ENCODE peak calls at places on chromosomes 11 and 22, in eight cellular contexts. Z is dorsolateral prefrontal cortex, B is upper lobe of right lung, M is GM23338, P is neuronal stem cell, L is mammary epithelial cell, J is adrenal gland, R is WERI-Rb-1. E is an unnamed sample.

GRCh38 chr11:6705905-6706535 is 22.9 kb upstream of the MRPL17 start:
- DNase-seq in Z (no peak), B (no peak), L (peak; percentile 21), P (peak; percentile 41), J (peak; percentile 48), M (peak; percentile 80), R (peak; percentile 39), E (peak; percentile 69)

GRCh38 chr22:31081963-31082605 is 966 bp downstream of the SMTN start:
- DNase-seq in Z (no peak), B (no peak), P (no peak), L (peak; percentile 84), J (no peak), M (no peak), R (no peak), E (peak; percentile 44)

GRCh38 chr11:7592706-7593105 is 78.9 kb downstream of the PPFIBP2 start:
- DNase-seq in B (peak; percentile 80), P (no peak), M (no peak), L (peak; percentile 95), J (peak; percentile 42), Z (no peak), R (no peak), E (no peak)

GRCh38 chr11:69601346-69601975 is 39.5 kb upstream of the CCND1 start:
- DNase-seq in L (no peak), Z (no peak), M (no peak), P (no peak), R (no peak), J (no peak), B (no peak), E (no peak)

GRCh38 chr11:44315947-44316387 is 6.0 kb upstream of the ALX4 start:
- DNase-seq in P (no peak), J (no peak), Z (no peak), M (peak; percentile 64), R (no peak), B (peak; percentile 58), L (peak; percentile 31), E (peak; percentile 10)

GRCh38 chr11:12430912-12431311 is 53.5 kb downstream of the PARVA start:
- DNase-seq in B (no peak), R (no peak), Z (no peak), J (peak; percentile 51), M (no peak), P (no peak), L (peak; percentile 90), E (peak; percentile 56)

GRCh38 chr11:126585388-126586302 is 230.2 kb downstream of the ST3GAL4 start:
- DNase-seq in L (peak; percentile 93), B (no peak), Z (no peak), P (no peak), J (peak; percentile 74), R (peak; percentile 55), M (peak; percentile 86), E (peak; percentile 97)

GRCh38 chr22:48842976-48843375 is 984.7 kb downstream of the BRD1 start:
- DNase-seq in M (no peak), J (no peak), P (no peak), Z (peak; percentile 13), L (no peak), B (no peak), R (no peak), E (no peak)

GRCh38 chr11:119025978-119026766 is 4.5 kb downstream of the SLC37A4 start:
- DNase-seq in L (no peak), J (no peak), R (no peak), M (no peak), B (no peak), Z (no peak), P (no peak), E (no peak)

GRCh38 chr11:29985248-29985647 is 31.6 kb downstream of the KCNA4 start:
- DNase-seq in B (no peak), L (no peak), M (no peak), J (no peak), Z (no peak), R (no peak), P (no peak), E (no peak)

GRCh38 chr22:20028855-20029549 is 8.1 kb downstream of the TANGO2 start:
- DNase-seq in P (no peak), R (no peak), Z (no peak), M (no peak), J (no peak), L (no peak), B (no peak), E (no peak)

GRCh38 chr22:29555065-29555644 is 1.6 kb upstream of the THOC5 start:
- DNase-seq in M (no peak), J (peak; percentile 79), R (no peak), B (no peak), P (no peak), L (no peak), Z (no peak), E (no peak)

GRCh38 chr22:39926175-39927152 is 25.6 kb downstream of the GRAP2 start:
- DNase-seq in P (no peak), L (no peak), R (no peak), M (no peak), Z (no peak), B (no peak), J (no peak), E (no peak)

GRCh38 chr11:74170694-74171629 is at the start of the genes C2CD3 and PPME1:
- DNase-seq in L (peak; percentile 100), P (peak; percentile 99), J (peak; percentile 99), Z (peak; percentile 99), R (peak; percentile 99), M (peak; percentile 99), B (peak; percentile 98), E (peak; percentile 99)

GRCh38 chr22:19849800-19850481 is 4.7 kb downstream of the GNB1L start:
- DNase-seq in J (no peak), M (no peak), B (peak; percentile 84), Z (no peak), P (no peak), R (no peak), L (peak; percentile 46), E (no peak)

GRCh38 chr22:40258463-40259046 is 80.8 kb downstream of the TNRC6B start:
- DNase-seq in Z (no peak), J (no peak), R (no peak), B (no peak), P (no peak), L (peak; percentile 98), M (no peak), E (peak; percentile 16)

GRCh38 chr11:6745465-6746015 is 26.2 kb downstream of the OR2AG2 start:
- DNase-seq in B (no peak), M (no peak), J (no peak), L (no peak), P (no peak), R (no peak), Z (no peak), E (no peak)

GRCh38 chr22:19943665-19944026 is 2.0 kb upstream of the TXNRD2 start:
- DNase-seq in J (peak; percentile 40), L (no peak), M (peak; percentile 49), B (peak; percentile 57), P (no peak), Z (no peak), R (no peak), E (peak; percentile 70)

DNA sequence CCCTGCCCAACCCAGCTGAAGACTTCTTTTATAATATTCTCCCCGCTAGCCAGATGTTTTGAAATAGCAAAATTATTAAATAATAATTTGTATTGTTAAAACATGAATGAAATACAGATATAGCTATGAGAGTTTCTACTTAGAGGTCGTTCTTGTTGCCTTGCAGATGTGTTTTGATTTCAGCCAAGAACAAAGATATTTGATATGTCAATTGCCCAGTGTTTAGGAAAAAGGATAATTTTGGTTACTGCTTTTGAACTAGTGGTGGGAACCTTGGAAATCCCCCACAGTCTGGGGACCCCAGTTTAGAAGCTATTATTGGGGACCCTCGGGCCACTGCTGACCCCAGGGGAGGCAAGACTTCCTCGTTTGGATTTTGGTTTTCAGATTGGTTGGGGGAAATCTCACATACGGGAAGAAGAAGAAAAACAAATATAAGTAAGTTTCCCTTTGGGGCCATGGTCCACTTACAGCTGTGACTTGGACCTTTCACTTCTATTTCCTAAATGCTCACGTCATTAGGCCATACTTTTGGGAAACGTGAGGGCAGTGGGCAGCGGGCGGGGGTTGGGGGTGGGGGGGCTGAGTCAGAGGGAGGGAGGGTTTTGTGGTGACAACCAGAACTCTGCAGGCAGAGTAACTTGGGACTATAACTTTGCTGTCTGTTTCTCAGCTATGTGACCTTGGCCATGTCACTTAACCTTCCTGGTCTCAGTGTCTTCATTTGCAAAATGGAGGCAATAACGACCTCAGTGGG is 37.0 kb downstream of the LDLRAD3 start:
- DNase-seq in L (no peak), Z (no peak), R (no peak), P (no peak), J (no peak), B (no peak), M (no peak), E (peak; percentile 26)
- H3K27ac ChIP-seq in L (no peak overlapping the region), Z (no peak overlapping the region), R (no peak overlapping the region), P (no peak overlapping the region), J (no peak overlapping the region), B (no peak overlapping the region), M (no peak overlapping the region), E (peak overlapping the region; percentile 27)

GRCh38 chr11:65150513-65151271 is 16.4 kb upstream of the SYVN1 start:
- DNase-seq in P (no peak), R (no peak), J (peak; percentile 99), Z (peak; percentile 54), M (no peak), L (peak; percentile 93), B (peak; percentile 93), E (peak; percentile 93)
- H3K4me3 ChIP-seq in P (no peak overlapping the region), R (no peak overlapping the region), J (no peak overlapping the region), Z (no peak overlapping the region), M (no peak overlapping the region), L (no peak overlapping the region), B (no peak overlapping the region), E (no peak overlapping the region)

DNA sequence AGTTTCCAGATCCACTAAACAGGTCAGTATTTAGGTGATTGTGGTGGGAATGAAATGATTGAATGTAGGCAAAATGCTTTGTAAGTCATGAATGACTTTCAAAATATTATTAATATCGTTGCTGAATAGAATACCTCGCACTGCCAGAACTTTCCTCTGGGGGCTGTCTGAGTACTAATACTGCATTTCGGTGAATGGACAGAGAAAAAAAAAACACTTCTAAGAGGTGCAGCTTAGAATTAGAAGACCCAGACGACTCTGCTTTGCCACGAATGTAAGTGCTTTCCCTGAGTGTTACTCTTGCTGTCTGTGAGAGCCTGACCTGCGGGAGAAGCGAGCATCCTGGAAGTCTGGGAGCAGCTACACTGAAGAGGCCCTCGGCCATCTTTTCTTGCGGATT is 95.0 kb downstream of the SCN3B start:
- DNase-seq in B (no peak), Z (no peak), P (no peak), L (no peak), R (no peak), M (no peak), J (no peak), E (peak; percentile 30)
- H3K27ac ChIP-seq in B (peak overlapping the region; percentile 30), Z (peak overlapping the region; percentile 83), P (no peak overlapping the region), L (no peak overlapping the region), R (no peak overlapping the region), M (peak overlapping the region; percentile 23), J (peak overlapping the region; percentile 84), E (peak overlapping the region; percentile 56)

DNA sequence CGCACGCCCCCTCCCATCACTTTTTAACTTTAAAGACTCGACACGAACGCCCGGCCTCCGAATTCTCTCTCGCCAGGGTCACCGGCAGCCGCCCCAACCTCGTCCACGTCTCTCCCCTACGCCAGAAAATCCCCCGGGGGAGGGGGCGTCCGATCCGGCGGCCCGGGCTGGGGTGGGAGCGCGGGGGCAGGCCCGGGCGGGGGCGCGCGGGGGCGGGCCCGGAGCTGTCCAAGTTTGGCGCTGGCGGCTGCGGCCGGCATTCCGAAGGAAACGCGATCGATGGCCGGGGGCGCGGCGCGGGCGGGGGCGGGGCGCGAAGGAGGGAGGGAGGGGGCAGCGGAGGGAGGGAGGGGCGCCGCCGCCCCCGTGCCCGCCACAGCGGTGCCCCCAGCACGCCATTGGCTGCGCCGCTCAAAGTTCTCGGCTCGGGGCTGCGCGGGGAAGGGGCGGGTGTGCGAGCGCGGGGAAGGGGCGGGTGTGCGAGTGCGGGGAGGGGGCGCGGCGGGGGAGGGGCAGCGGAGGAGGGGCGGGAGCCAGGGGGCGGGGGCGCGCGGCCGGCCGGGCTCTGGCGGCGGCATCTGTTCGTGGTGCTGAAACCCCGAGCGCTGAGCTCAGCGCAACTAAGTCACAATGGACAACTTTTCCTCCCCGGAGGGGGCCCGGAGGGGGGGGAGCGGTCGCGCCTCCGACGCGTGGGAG is 2.4 kb downstream of the PHF21B start:
- DNase-seq in B (no peak), P (peak; percentile 86), J (peak; percentile 49), R (peak; percentile 87), M (peak; percentile 87), L (peak; percentile 19), Z (no peak), E (peak; percentile 2)
- H3K4me3 ChIP-seq in B (peak overlapping the region; percentile 35), P (peak overlapping the region; percentile 93), J (peak overlapping the region; percentile 59), R (peak overlapping the region; percentile 75), M (peak overlapping the region; percentile 93), L (no peak overlapping the region), Z (peak overlapping the region; percentile 56), E (no peak overlapping the region)

E was measured in brain microvascular endothelial cell.